ENCODE peak calls at places on chromosome 15, in seven cellular contexts. X is breast epithelium, D is stomach, Q is transverse colon, S is heart left ventricle, U is uterus, Y is adrenal gland. Z is an unnamed sample.

GRCh38 chr15:62624541-62625399 is 417.8 kb upstream of the TPM1 start:
- DNase-seq in X (no peak), D (no peak), Q (no peak), S (no peak), U (peak; percentile 49), Y (peak; percentile 22), Z (no peak)

GRCh38 chr15:80072285-80072684 is 12.8 kb downstream of the ZFAND6 start:
- DNase-seq in X (no peak), D (no peak), Q (no peak), S (no peak), U (no peak), Y (no peak), Z (peak; percentile 27)

GRCh38 chr15:43134157-43134637 is 811 bp downstream of the TMEM62 start:
- DNase-seq in X (no peak), D (no peak), Q (no peak), S (no peak), U (no peak), Y (no peak), Z (no peak)

GRCh38 chr15:90315276-90315982 is 36.7 kb upstream of the ZNF774 start:
- DNase-seq in X (no peak), D (peak; percentile 69), Q (peak; percentile 84), S (peak; percentile 68), U (peak; percentile 97), Y (peak; percentile 85), Z (peak; percentile 27)

GRCh38 chr15:73522011-73522410 is 79.0 kb downstream of the REC114 start:
- DNase-seq in X (no peak), D (no peak), Q (no peak), S (no peak), U (no peak), Y (no peak), Z (no peak)

GRCh38 chr15:70033529-70034140 is 64.1 kb downstream of the TLE3 start:
- DNase-seq in X (no peak), D (no peak), Q (no peak), S (no peak), U (peak; percentile 41), Y (no peak), Z (no peak)

GRCh38 chr15:25655168-25655956 is 207.8 kb downstream of the ATP10A start:
- DNase-seq in X (no peak), D (no peak), Q (no peak), S (no peak), U (no peak), Y (no peak), Z (no peak)

GRCh38 chr15:89784686-89784960 is 8.5 kb downstream of the MESP2 start:
- DNase-seq in X (no peak), D (no peak), Q (no peak), S (no peak), U (no peak), Y (no peak), Z (no peak)

GRCh38 chr15:83036253-83036652 is 24.8 kb upstream of the C15orf40 start:
- DNase-seq in X (no peak), D (no peak), Q (no peak), S (no peak), U (no peak), Y (no peak), Z (no peak)

GRCh38 chr15:68277131-68277604 is 377 bp upstream of the FEM1B start:
- DNase-seq in X (no peak), D (no peak), Q (peak; percentile 46), S (no peak), U (no peak), Y (peak; percentile 48), Z (no peak)

GRCh38 chr15:86162172-86162591 is 82.5 kb downstream of the AGBL1 start:
- DNase-seq in X (no peak), D (no peak), Q (no peak), S (no peak), U (no peak), Y (no peak), Z (no peak)

GRCh38 chr15:56891852-56892251 is 26.6 kb upstream of the TCF12 start:
- DNase-seq in X (no peak), D (no peak), Q (no peak), S (no peak), U (no peak), Y (no peak), Z (no peak)

GRCh38 chr15:76235186-76235826 is 76.0 kb downstream of the ETFA start:
- DNase-seq in X (no peak), D (no peak), Q (no peak), S (no peak), U (no peak), Y (no peak), Z (no peak)

GRCh38 chr15:79041598-79042175 is 48.9 kb downstream of the RASGRF1 start:
- DNase-seq in X (no peak), D (no peak), Q (no peak), S (no peak), U (no peak), Y (no peak), Z (no peak)

GRCh38 chr15:50218291-50218690 is 36.3 kb downstream of the SLC27A2 start:
- DNase-seq in X (no peak), D (no peak), Q (no peak), S (no peak), U (no peak), Y (no peak), Z (no peak)

GRCh38 chr15:48596841-48597240 is 48.7 kb downstream of the FBN1 start:
- DNase-seq in X (no peak), D (no peak), Q (no peak), S (no peak), U (no peak), Y (no peak), Z (no peak)

GRCh38 chr15:66290007-66290406 is 3.4 kb upstream of the DIS3L start:
- DNase-seq in X (no peak), D (no peak), Q (no peak), S (no peak), U (no peak), Y (no peak), Z (no peak)

DNA sequence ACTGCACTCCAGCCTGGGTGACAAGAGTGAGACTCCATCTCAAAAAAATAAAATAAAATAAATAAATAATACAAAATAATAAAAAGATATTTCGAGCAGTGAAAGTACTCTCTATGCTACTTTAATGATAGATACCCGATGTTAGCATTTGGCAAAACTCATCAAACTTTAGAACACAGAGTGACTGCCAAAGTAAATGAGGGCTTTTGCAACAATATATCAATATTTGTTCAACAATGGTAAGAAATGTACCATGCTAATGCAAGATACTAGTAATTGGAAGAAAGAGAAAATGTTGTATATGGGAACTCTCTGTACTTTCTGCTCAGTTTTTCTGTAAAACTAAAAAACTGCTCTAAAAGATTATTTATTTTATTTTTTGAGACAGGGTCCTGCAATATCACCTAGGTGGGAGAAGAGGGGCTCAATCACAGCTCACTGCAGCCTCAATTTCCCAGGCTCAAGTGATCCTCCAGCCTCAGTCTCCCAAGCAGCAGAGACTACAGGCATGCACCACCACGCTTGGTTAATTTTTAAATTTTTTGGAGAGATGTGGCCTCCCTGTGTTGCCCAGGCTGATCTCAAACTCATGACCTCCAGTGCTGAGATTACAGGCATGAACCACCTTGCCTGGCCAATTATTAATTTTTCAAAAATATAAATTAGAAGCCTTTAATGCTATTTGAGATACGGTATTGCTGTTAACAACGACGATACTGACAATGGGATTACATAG is 650.5 kb upstream of the NR2F2 start:
- DNase-seq in X (no peak), D (no peak), Q (no peak), S (no peak), U (no peak), Y (no peak), Z (no peak)
- TF ChIP-seq POLR2A in X (no peak), D (no peak), Q (no peak), S (no peak), U (no peak), Y (no peak), Z (no peak)

DNA sequence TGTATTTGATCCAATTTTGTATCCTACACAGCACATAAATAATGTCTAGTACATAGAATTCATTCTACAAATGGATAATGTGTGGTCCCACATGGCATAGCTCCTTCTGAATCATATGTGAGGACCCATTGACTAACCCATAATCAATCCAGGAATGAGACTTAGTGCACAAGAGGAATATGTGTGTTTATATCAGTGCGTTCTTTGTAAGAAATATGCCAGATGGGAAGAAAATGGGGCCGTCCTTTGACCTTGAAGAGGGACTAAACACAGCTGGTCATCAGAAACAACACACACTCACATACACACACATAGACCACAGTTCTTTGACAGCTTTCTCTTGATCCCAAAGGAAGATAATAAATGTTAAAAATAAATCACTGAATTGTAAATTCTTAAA is 282.7 kb upstream of the SEMA6D start:
- DNase-seq in X (no peak), D (no peak), Q (no peak), S (no peak), U (no peak), Y (no peak), Z (no peak)
- H3K4me3 ChIP-seq in X (no peak overlapping the region), D (no peak overlapping the region), Q (no peak overlapping the region), S (no peak overlapping the region), U (no peak overlapping the region), Y (no peak overlapping the region), Z (no peak overlapping the region)

GRCh38 chr15:58074452-58074851 is 8.9 kb upstream of the ALDH1A2 start:
- DNase-seq in X (no peak), D (no peak), Q (no peak), S (no peak), U (no peak), Y (no peak), Z (no peak)
- TF ChIP-seq CTCF in X (no peak), D (no peak), Q (no peak), S (no peak), U (no peak), Y (no peak), Z (no peak)

GRCh38 chr15:34584321-34584668 is 844 bp upstream of the GOLGA8B start:
- DNase-seq in X (no peak), D (no peak), Q (no peak), S (no peak), U (no peak), Y (no peak), Z (no peak)

GRCh38 chr15:34581043-34581365 is 2.4 kb downstream of the GOLGA8B start:
- DNase-seq in X (no peak), D (no peak), Q (no peak), S (no peak), U (no peak), Y (no peak), Z (no peak)

GRCh38 chr15:34584996-34585395 is 1.5 kb upstream of the GOLGA8B start:
- DNase-seq in X (no peak), D (no peak), Q (no peak), S (no peak), U (no peak), Y (no peak), Z (no peak)

GRCh38 chr15:34582461-34583357 is 742 bp downstream of the GOLGA8B start:
- DNase-seq in X (no peak), D (peak; percentile 45), Q (peak; percentile 44), S (peak; percentile 72), U (no peak), Y (peak; percentile 25), Z (no peak)

GRCh38 chr15:34583399-34584320 is at the start of gene GOLGA8B:
- DNase-seq in X (no peak), D (peak; percentile 81), Q (peak; percentile 79), S (peak; percentile 75), U (peak; percentile 51), Y (peak; percentile 78), Z (peak; percentile 11)
- TF ChIP-seq POLR2A in X (no peak), D (no peak), Q (peak; percentile 12), S (peak; percentile 29), U (peak; percentile 28), Y (peak; percentile 73), Z (no peak)